ENCODE peak calls at places on chromosomes 1 and 21, in six cellular contexts. One of them, this sample, is unnamed.

GRCh38 chr1:21651214-21652042 is 17.7 kb downstream of the RAP1GAP start:
- DNase-seq in HTR-8/SVneo: peak
- DNase-seq in upper lobe of right lung: peak
- DNase-seq in lung: no peak
- DNase-seq in occipital lobe: peak
- DNase-seq in pancreas: peak
- DNase-seq in this sample: peak

GRCh38 chr21:33993286-33994231 is 78.0 kb upstream of the ATP5PO start:
- DNase-seq in HTR-8/SVneo: no peak
- DNase-seq in upper lobe of right lung: no peak
- DNase-seq in lung: no peak
- DNase-seq in occipital lobe: no peak
- DNase-seq in pancreas: no peak
- DNase-seq in this sample: no peak

GRCh38 chr1:231421616-231421970 is 494 bp downstream of the EGLN1 start:
- DNase-seq in HTR-8/SVneo: no peak
- DNase-seq in upper lobe of right lung: no peak
- DNase-seq in lung: no peak
- DNase-seq in occipital lobe: peak
- DNase-seq in pancreas: peak
- DNase-seq in this sample: peak

GRCh38 chr21:35048183-35048601 is 910 bp downstream of the RUNX1 start:
- DNase-seq in HTR-8/SVneo: no peak
- DNase-seq in upper lobe of right lung: peak
- DNase-seq in lung: peak
- DNase-seq in occipital lobe: no peak
- DNase-seq in pancreas: no peak
- DNase-seq in this sample: no peak

GRCh38 chr1:244306544-244306943 is 145.2 kb downstream of the ADSS2 start:
- DNase-seq in HTR-8/SVneo: no peak
- DNase-seq in upper lobe of right lung: no peak
- DNase-seq in lung: no peak
- DNase-seq in occipital lobe: no peak
- DNase-seq in pancreas: no peak
- DNase-seq in this sample: no peak

GRCh38 chr1:45802343-45803298 is 791 bp upstream of the MAST2 start:
- DNase-seq in HTR-8/SVneo: peak
- DNase-seq in upper lobe of right lung: peak
- DNase-seq in lung: peak
- DNase-seq in occipital lobe: peak
- DNase-seq in pancreas: peak
- DNase-seq in this sample: no peak

GRCh38 chr1:145944532-145944931 is 13.3 kb downstream of the LIX1L start:
- DNase-seq in HTR-8/SVneo: no peak
- DNase-seq in upper lobe of right lung: no peak
- DNase-seq in lung: no peak
- DNase-seq in occipital lobe: no peak
- DNase-seq in pancreas: no peak
- DNase-seq in this sample: no peak

GRCh38 chr1:92536593-92537332 is 50.0 kb upstream of the GFI1 start:
- DNase-seq in HTR-8/SVneo: no peak
- DNase-seq in upper lobe of right lung: no peak
- DNase-seq in lung: no peak
- DNase-seq in occipital lobe: no peak
- DNase-seq in pancreas: no peak
- DNase-seq in this sample: peak

GRCh38 chr1:156662588-156663055 is 14.6 kb downstream of the NES start:
- DNase-seq in HTR-8/SVneo: no peak
- DNase-seq in upper lobe of right lung: no peak
- DNase-seq in lung: no peak
- DNase-seq in occipital lobe: no peak
- DNase-seq in pancreas: no peak
- DNase-seq in this sample: no peak

GRCh38 chr21:33199516-33200217 is 30.1 kb upstream of the IFNAR2 start:
- DNase-seq in HTR-8/SVneo: peak
- DNase-seq in upper lobe of right lung: no peak
- DNase-seq in lung: peak
- DNase-seq in occipital lobe: peak
- DNase-seq in pancreas: peak
- DNase-seq in this sample: peak

GRCh38 chr1:117059334-117059677 is 820 bp upstream of the TTF2 start:
- DNase-seq in HTR-8/SVneo: no peak
- DNase-seq in upper lobe of right lung: peak
- DNase-seq in lung: peak
- DNase-seq in occipital lobe: no peak
- DNase-seq in pancreas: peak
- DNase-seq in this sample: peak

GRCh38 chr1:222716393-222716792 is 4.0 kb downstream of the BROX start:
- DNase-seq in HTR-8/SVneo: no peak
- DNase-seq in upper lobe of right lung: no peak
- DNase-seq in lung: no peak
- DNase-seq in occipital lobe: no peak
- DNase-seq in pancreas: no peak
- DNase-seq in this sample: no peak

GRCh38 chr1:15722836-15723542 is 13.1 kb upstream of the SLC25A34 start:
- DNase-seq in HTR-8/SVneo: no peak
- DNase-seq in upper lobe of right lung: no peak
- DNase-seq in lung: no peak
- DNase-seq in occipital lobe: no peak
- DNase-seq in pancreas: no peak
- DNase-seq in this sample: no peak

GRCh38 chr1:36125129-36125991 is at the start of gene COL8A2:
- DNase-seq in HTR-8/SVneo: no peak
- DNase-seq in upper lobe of right lung: peak
- DNase-seq in lung: no peak
- DNase-seq in occipital lobe: no peak
- DNase-seq in pancreas: no peak
- DNase-seq in this sample: no peak

This sample was measured in activated T-helper 2 cell treated with anti-CD3 and anti-CD28 coated beads, Interferon-gamma antibody, Interleukin-2, Interleukin-4, amounts not matched to agents 10 μg/mL and 5 μg/mL and 100 μg/mL, durations not matched to agents 14 hours and 24 hours and 36 hours.